ENCODE peak calls at places on chromosomes 6 and 20, in seven cellular contexts. V, Q, S, L, B, P and U are unnamed samples.
A peak's percentile ranks its signal among the peaks of the same experiment; 100 is the strongest.

GRCh38 chr6:151651639-151652038 is 155.8 kb upstream of the ESR1 start:
- DNase-seq in S (no peak), L (no peak), V (no peak), P (no peak), Q (no peak), B (no peak), U (no peak)

GRCh38 chr6:130912451-130912850 is 85.2 kb downstream of the SMLR1 start:
- DNase-seq in Q (no peak), B (no peak), L (no peak), V (no peak), S (no peak), P (no peak), U (no peak)

GRCh38 chr20:48818481-48818987 is 9.3 kb downstream of the PREX1 start:
- DNase-seq in L (peak; percentile 91), V (no peak), P (no peak), Q (peak; percentile 91), B (no peak), S (peak; percentile 83), U (no peak)

GRCh38 chr20:13996265-13996664 is 949 bp downstream of the MACROD2 start:
- DNase-seq in Q (no peak), V (no peak), S (no peak), P (no peak), L (no peak), B (no peak), U (peak; percentile 10)

GRCh38 chr20:6708010-6708409 is 59.5 kb upstream of the BMP2 start:
- DNase-seq in L (no peak), S (no peak), B (peak; percentile 67), Q (no peak), V (peak; percentile 65), P (peak; percentile 53), U (peak; percentile 89)

GRCh38 chr20:33099842-33100538 is 20.5 kb downstream of the BPIFB4 start:
- DNase-seq in S (peak; percentile 31), P (no peak), Q (no peak), L (no peak), V (no peak), B (no peak), U (no peak)

GRCh38 chr6:137968901-137969300 is 101.8 kb downstream of the TNFAIP3 start:
- DNase-seq in S (no peak), P (no peak), V (no peak), B (no peak), L (no peak), Q (no peak), U (no peak)

GRCh38 chr6:27847706-27848105 is 64.5 kb downstream of the OR2B2 start:
- DNase-seq in S (no peak), V (no peak), P (peak; percentile 73), B (no peak), Q (no peak), L (no peak), U (peak; percentile 51)

GRCh38 chr20:20465259-20465658 is 97.4 kb downstream of the INSM1 start:
- DNase-seq in Q (no peak), B (no peak), L (peak; percentile 13), V (no peak), P (peak; percentile 28), S (no peak), U (no peak)

GRCh38 chr6:107641500-107641931 is 151.6 kb downstream of the SOBP start:
- DNase-seq in L (no peak), V (peak; percentile 69), B (no peak), Q (no peak), S (no peak), P (no peak), U (peak; percentile 53)

GRCh38 chr20:23640018-23640872 is 2.5 kb upstream of the CST3 start:
- DNase-seq in B (no peak), Q (no peak), S (no peak), V (no peak), L (no peak), P (no peak), U (no peak)

GRCh38 chr20:62815066-62815991 is 1.5 kb upstream of the COL9A3 start:
- DNase-seq in S (no peak), Q (no peak), P (peak; percentile 48), V (no peak), B (no peak), L (no peak), U (peak; percentile 49)

GRCh38 chr6:35049885-35050284 is 91.3 kb downstream of the TCP11 start:
- DNase-seq in Q (no peak), L (no peak), P (peak; percentile 77), S (no peak), B (peak; percentile 89), V (peak; percentile 65), U (no peak)

GRCh38 chr20:41174373-41174772 is 37.0 kb downstream of the PLCG1 start:
- DNase-seq in P (no peak), B (no peak), S (no peak), L (no peak), Q (no peak), V (no peak), U (no peak)

GRCh38 chr20:13085275-13085674 is 76.5 kb downstream of the SPTLC3 start:
- DNase-seq in L (no peak), P (no peak), Q (no peak), S (no peak), V (no peak), B (no peak), U (peak; percentile 33)

GRCh38 chr20:23407770-23408467 is 13.4 kb downstream of the NAPB start:
- DNase-seq in Q (peak; percentile 50), L (no peak), S (peak; percentile 62), P (no peak), V (no peak), B (no peak), U (no peak)

GRCh38 chr6:86969573-86969972 is 32.2 kb downstream of the HTR1E start:
- DNase-seq in L (no peak), B (no peak), P (peak; percentile 1), S (no peak), Q (no peak), V (no peak), U (peak; percentile 44)

GRCh38 chr6:11486051-11486450 is 51.5 kb upstream of the TMEM170B start:
- DNase-seq in P (no peak), L (no peak), V (no peak), S (no peak), Q (no peak), B (no peak), U (no peak)

GRCh38 chr6:56649782-56650181 is 7.1 kb upstream of the DST start:
- DNase-seq in P (peak; percentile 73), V (no peak), L (no peak), S (no peak), Q (no peak), B (no peak), U (peak; percentile 66)

GRCh38 chr6:135449246-135449645 is 48.3 kb downstream of the AHI1 start:
- DNase-seq in S (peak; percentile 17), B (no peak), Q (peak; percentile 23), V (no peak), P (no peak), L (peak; percentile 14), U (no peak)

GRCh38 chr20:16609066-16609465 is 35.8 kb upstream of the KIF16B start:
- DNase-seq in L (no peak), P (no peak), B (no peak), S (no peak), V (no peak), Q (no peak), U (no peak)

GRCh38 chr6:142302427-142303190 is 802 bp downstream of the ADGRG6 start:
- DNase-seq in L (no peak), S (no peak), P (no peak), V (no peak), Q (no peak), B (no peak), U (peak; percentile 84)

GRCh38 chr6:170294813-170295518 is 4.1 kb upstream of the DLL1 start:
- DNase-seq in B (no peak), Q (peak; percentile 25), V (no peak), P (no peak), L (no peak), S (no peak), U (no peak)
- H3K4me3 ChIP-seq in B (peak overlapping the region; percentile 44), Q (no peak overlapping the region), V (peak overlapping the region; percentile 73), P (no peak overlapping the region), L (peak overlapping the region; percentile 24), S (peak overlapping the region; percentile 46), U (peak overlapping the region; percentile 51)

GRCh38 chr6:158043586-158044524 is 62.2 kb downstream of the SYNJ2 start:
- DNase-seq in V (peak; percentile 66), L (no peak), P (no peak), B (no peak), Q (no peak), S (no peak), U (no peak)
- H3K4me3 ChIP-seq in V (peak overlapping the region; percentile 61), L (no peak overlapping the region), P (no peak overlapping the region), B (no peak overlapping the region), Q (no peak overlapping the region), S (no peak overlapping the region), U (no peak overlapping the region)

GRCh38 chr20:59273699-59274380 is 26.6 kb upstream of the EDN3 start:
- DNase-seq in B (no peak), P (no peak), Q (no peak), V (no peak), S (no peak), L (no peak), U (no peak)

GRCh38 chr20:59265298-59265697 is 35.1 kb upstream of the EDN3 start:
- DNase-seq in Q (no peak), B (no peak), S (no peak), L (no peak), V (no peak), P (no peak), U (no peak)

GRCh38 chr20:59268827-59269226 is 31.6 kb upstream of the EDN3 start:
- DNase-seq in B (no peak), V (no peak), Q (no peak), S (no peak), P (no peak), L (no peak), U (no peak)

GRCh38 chr20:59270380-59270779 is 30.0 kb upstream of the EDN3 start:
- DNase-seq in B (no peak), S (no peak), L (no peak), Q (no peak), V (no peak), P (no peak), U (no peak)

GRCh38 chr20:59269396-59270025 is 30.9 kb upstream of the EDN3 start:
- DNase-seq in L (no peak), V (no peak), B (no peak), P (no peak), Q (no peak), S (no peak), U (no peak)
- H3K4me3 ChIP-seq in L (no peak overlapping the region), V (no peak overlapping the region), B (no peak overlapping the region), P (no peak overlapping the region), Q (no peak overlapping the region), S (no peak overlapping the region), U (no peak overlapping the region)

DNA sequence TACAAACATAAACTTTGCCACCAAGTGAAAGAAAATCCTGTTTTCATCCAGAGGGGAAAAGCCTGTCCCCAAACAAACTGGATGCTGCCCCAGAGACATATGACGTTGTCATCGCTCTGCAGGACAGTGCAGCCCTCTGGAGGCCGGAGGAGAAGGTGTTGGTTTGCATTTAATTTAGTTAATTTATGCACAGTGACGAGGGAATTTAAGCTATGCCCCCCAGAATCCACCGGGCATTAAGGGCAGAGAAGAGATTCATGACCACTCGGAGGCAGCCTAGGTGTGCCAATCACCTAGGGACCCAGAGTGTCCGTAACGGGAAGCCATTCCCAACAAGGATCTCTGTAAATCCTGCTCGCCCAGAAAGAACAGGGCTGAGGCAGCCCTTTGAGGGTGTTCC is 45.1 kb downstream of the NINL start:
- DNase-seq in S (peak; percentile 56), P (peak; percentile 43), V (peak; percentile 38), Q (no peak), L (no peak), B (no peak), U (peak; percentile 46)
- H3K4me3 ChIP-seq in S (peak overlapping the region; percentile 21), P (peak overlapping the region; percentile 42), V (peak overlapping the region; percentile 69), Q (no peak overlapping the region), L (no peak overlapping the region), B (peak overlapping the region; percentile 36), U (peak overlapping the region; percentile 19)

GRCh38 chr6:118648866-118649554 is 2.4 kb downstream of the CEP85L start:
- DNase-seq in S (no peak), V (no peak), Q (no peak), B (no peak), L (no peak), P (peak; percentile 47), U (no peak)
- H3K4me3 ChIP-seq in S (peak overlapping the region; percentile 95), V (peak overlapping the region; percentile 84), Q (peak overlapping the region; percentile 84), B (peak overlapping the region; percentile 81), L (no peak overlapping the region), P (peak overlapping the region; percentile 80), U (no peak overlapping the region)